ENCODE peak calls at places on chromosome 11, in seven cellular contexts. One of them, this sample, is unnamed.

GRCh38 chr11:45025716-45026492 is 75.2 kb upstream of the TP53I11 start:
- DNase-seq in brain microvascular endothelial cell: no peak
- DNase-seq in upper lobe of right lung: no peak
- DNase-seq in A673: no peak
- DNase-seq in bronchial epithelial cell: no peak
- DNase-seq in progenitor cell of endocrine pancreas: no peak
- DNase-seq in BE2C: peak; percentile 68
- DNase-seq in this sample: no peak

GRCh38 chr11:65127473-65128181 is 5.5 kb downstream of the MRPL49 start:
- DNase-seq in brain microvascular endothelial cell: no peak
- DNase-seq in upper lobe of right lung: no peak
- DNase-seq in A673: no peak
- DNase-seq in bronchial epithelial cell: no peak
- DNase-seq in progenitor cell of endocrine pancreas: no peak
- DNase-seq in BE2C: no peak
- DNase-seq in this sample: no peak

GRCh38 chr11:83671295-83671694 is 385.1 kb upstream of the CCDC90B start:
- DNase-seq in brain microvascular endothelial cell: no peak
- DNase-seq in upper lobe of right lung: no peak
- DNase-seq in A673: no peak
- DNase-seq in bronchial epithelial cell: no peak
- DNase-seq in progenitor cell of endocrine pancreas: no peak
- DNase-seq in BE2C: no peak
- DNase-seq in this sample: no peak

GRCh38 chr11:34652191-34652958 is 31.5 kb downstream of the EHF start:
- DNase-seq in brain microvascular endothelial cell: no peak
- DNase-seq in upper lobe of right lung: no peak
- DNase-seq in A673: no peak
- DNase-seq in bronchial epithelial cell: peak; percentile 58
- DNase-seq in progenitor cell of endocrine pancreas: no peak
- DNase-seq in BE2C: no peak
- DNase-seq in this sample: no peak

GRCh38 chr11:32960553-32961164 is 55.0 kb upstream of the DEPDC7 start:
- DNase-seq in brain microvascular endothelial cell: no peak
- DNase-seq in upper lobe of right lung: no peak
- DNase-seq in A673: peak; percentile 87
- DNase-seq in bronchial epithelial cell: peak; percentile 61
- DNase-seq in progenitor cell of endocrine pancreas: no peak
- DNase-seq in BE2C: no peak
- DNase-seq in this sample: no peak

GRCh38 chr11:79906189-79906588 is 465.4 kb upstream of the TENM4 start:
- DNase-seq in brain microvascular endothelial cell: no peak
- DNase-seq in upper lobe of right lung: no peak
- DNase-seq in A673: no peak
- DNase-seq in bronchial epithelial cell: no peak
- DNase-seq in progenitor cell of endocrine pancreas: no peak
- DNase-seq in BE2C: no peak
- DNase-seq in this sample: no peak

GRCh38 chr11:74895340-74896116 is 53.4 kb downstream of the XRRA1 start:
- DNase-seq in brain microvascular endothelial cell: no peak
- DNase-seq in upper lobe of right lung: no peak
- DNase-seq in A673: no peak
- DNase-seq in bronchial epithelial cell: no peak
- DNase-seq in progenitor cell of endocrine pancreas: no peak
- DNase-seq in BE2C: no peak
- DNase-seq in this sample: no peak

GRCh38 chr11:22666320-22666699 is at the start of gene GAS2:
- DNase-seq in brain microvascular endothelial cell: no peak
- DNase-seq in upper lobe of right lung: no peak
- DNase-seq in A673: no peak
- DNase-seq in bronchial epithelial cell: no peak
- DNase-seq in progenitor cell of endocrine pancreas: no peak
- DNase-seq in BE2C: no peak
- DNase-seq in this sample: no peak

GRCh38 chr11:128848815-128849455 is 18.2 kb downstream of the KCNJ1 start:
- DNase-seq in brain microvascular endothelial cell: peak; percentile 57
- DNase-seq in upper lobe of right lung: peak; percentile 77
- DNase-seq in A673: peak; percentile 77
- DNase-seq in bronchial epithelial cell: no peak
- DNase-seq in progenitor cell of endocrine pancreas: peak; percentile 44
- DNase-seq in BE2C: peak; percentile 70
- DNase-seq in this sample: peak; percentile 47

GRCh38 chr11:75536786-75537629 is 11.3 kb upstream of the GDPD5 start:
- DNase-seq in brain microvascular endothelial cell: no peak
- DNase-seq in upper lobe of right lung: no peak
- DNase-seq in A673: no peak
- DNase-seq in bronchial epithelial cell: peak; percentile 88
- DNase-seq in progenitor cell of endocrine pancreas: no peak
- DNase-seq in BE2C: no peak
- DNase-seq in this sample: no peak

GRCh38 chr11:132844956-132845355 is 687.3 kb downstream of the OPCML start:
- DNase-seq in brain microvascular endothelial cell: peak; percentile 91
- DNase-seq in upper lobe of right lung: no peak
- DNase-seq in A673: peak; percentile 60
- DNase-seq in bronchial epithelial cell: peak; percentile 82
- DNase-seq in progenitor cell of endocrine pancreas: no peak
- DNase-seq in BE2C: no peak
- DNase-seq in this sample: no peak

GRCh38 chr11:1516273-1517067 is 29.9 kb upstream of the MOB2 start:
- DNase-seq in brain microvascular endothelial cell: peak; percentile 33
- DNase-seq in upper lobe of right lung: no peak
- DNase-seq in A673: no peak
- DNase-seq in bronchial epithelial cell: no peak
- DNase-seq in progenitor cell of endocrine pancreas: no peak
- DNase-seq in BE2C: no peak
- DNase-seq in this sample: no peak

GRCh38 chr11:2314525-2315394 is 12.9 kb downstream of the TSPAN32 start:
- DNase-seq in brain microvascular endothelial cell: peak; percentile 19
- DNase-seq in upper lobe of right lung: peak; percentile 83
- DNase-seq in A673: peak; percentile 81
- DNase-seq in bronchial epithelial cell: no peak
- DNase-seq in progenitor cell of endocrine pancreas: no peak
- DNase-seq in BE2C: peak; percentile 93
- DNase-seq in this sample: peak; percentile 76

GRCh38 chr11:1293619-1294015 is 15.8 kb downstream of the TOLLIP start:
- DNase-seq in brain microvascular endothelial cell: no peak
- DNase-seq in upper lobe of right lung: peak; percentile 66
- DNase-seq in A673: no peak
- DNase-seq in bronchial epithelial cell: no peak
- DNase-seq in progenitor cell of endocrine pancreas: no peak
- DNase-seq in BE2C: no peak
- DNase-seq in this sample: no peak

GRCh38 chr11:33157103-33158027 is 3.9 kb downstream of the CSTF3 start:
- DNase-seq in brain microvascular endothelial cell: no peak
- DNase-seq in upper lobe of right lung: no peak
- DNase-seq in A673: no peak
- DNase-seq in bronchial epithelial cell: no peak
- DNase-seq in progenitor cell of endocrine pancreas: no peak
- DNase-seq in BE2C: no peak
- DNase-seq in this sample: no peak

GRCh38 chr11:58596621-58597020 is 17.8 kb downstream of the ZFP91 start:
- DNase-seq in brain microvascular endothelial cell: no peak
- DNase-seq in upper lobe of right lung: no peak
- DNase-seq in A673: peak; percentile 22
- DNase-seq in bronchial epithelial cell: no peak
- DNase-seq in progenitor cell of endocrine pancreas: no peak
- DNase-seq in BE2C: no peak
- DNase-seq in this sample: no peak

GRCh38 chr11:1548221-1549070 is 23.6 kb downstream of the DUSP8 start:
- DNase-seq in brain microvascular endothelial cell: peak; percentile 43
- DNase-seq in upper lobe of right lung: peak; percentile 89
- DNase-seq in A673: no peak
- DNase-seq in bronchial epithelial cell: peak; percentile 36
- DNase-seq in progenitor cell of endocrine pancreas: no peak
- DNase-seq in BE2C: no peak
- DNase-seq in this sample: no peak

GRCh38 chr11:33463059-33463458 is 205.9 kb downstream of the HIPK3 start:
- DNase-seq in brain microvascular endothelial cell: peak; percentile 59
- DNase-seq in upper lobe of right lung: no peak
- DNase-seq in A673: no peak
- DNase-seq in bronchial epithelial cell: peak; percentile 42
- DNase-seq in progenitor cell of endocrine pancreas: no peak
- DNase-seq in BE2C: no peak
- DNase-seq in this sample: no peak

GRCh38 chr11:129853508-129854228 is 38.0 kb downstream of the TMEM45B start:
- DNase-seq in brain microvascular endothelial cell: no peak
- DNase-seq in upper lobe of right lung: peak; percentile 80
- DNase-seq in A673: peak; percentile 26
- DNase-seq in bronchial epithelial cell: peak; percentile 92
- DNase-seq in progenitor cell of endocrine pancreas: no peak
- DNase-seq in BE2C: no peak
- DNase-seq in this sample: no peak

GRCh38 chr11:86183694-86184093 is 60.9 kb upstream of the EED start:
- DNase-seq in brain microvascular endothelial cell: peak; percentile 63
- DNase-seq in upper lobe of right lung: no peak
- DNase-seq in A673: no peak
- DNase-seq in bronchial epithelial cell: peak; percentile 78
- DNase-seq in progenitor cell of endocrine pancreas: no peak
- DNase-seq in BE2C: no peak
- DNase-seq in this sample: no peak

GRCh38 chr11:15236514-15236913 is 121.8 kb downstream of the INSC start:
- DNase-seq in brain microvascular endothelial cell: no peak
- DNase-seq in upper lobe of right lung: no peak
- DNase-seq in A673: no peak
- DNase-seq in bronchial epithelial cell: no peak
- DNase-seq in progenitor cell of endocrine pancreas: no peak
- DNase-seq in BE2C: no peak
- DNase-seq in this sample: no peak

GRCh38 chr11:106022795-106023275 is 795 bp upstream of the MSANTD4 start:
- DNase-seq in brain microvascular endothelial cell: no peak
- DNase-seq in upper lobe of right lung: no peak
- DNase-seq in A673: no peak
- DNase-seq in bronchial epithelial cell: no peak
- DNase-seq in progenitor cell of endocrine pancreas: no peak
- DNase-seq in BE2C: no peak
- DNase-seq in this sample: no peak

GRCh38 chr11:94760296-94760695 is 7.9 kb upstream of the AMOTL1 start:
- DNase-seq in brain microvascular endothelial cell: no peak
- DNase-seq in upper lobe of right lung: no peak
- DNase-seq in A673: no peak
- DNase-seq in bronchial epithelial cell: no peak
- DNase-seq in progenitor cell of endocrine pancreas: no peak
- DNase-seq in BE2C: no peak
- DNase-seq in this sample: no peak

GRCh38 chr11:71454470-71455113 is 1.6 kb downstream of the NADSYN1 start:
- DNase-seq in brain microvascular endothelial cell: no peak
- DNase-seq in upper lobe of right lung: no peak
- DNase-seq in A673: no peak
- DNase-seq in bronchial epithelial cell: peak; percentile 59
- DNase-seq in progenitor cell of endocrine pancreas: no peak
- DNase-seq in BE2C: no peak
- DNase-seq in this sample: no peak

GRCh38 chr11:114060402-114061052 is 1.0 kb downstream of the ZBTB16 start:
- DNase-seq in brain microvascular endothelial cell: no peak
- DNase-seq in upper lobe of right lung: peak; percentile 76
- DNase-seq in A673: peak; percentile 62
- DNase-seq in bronchial epithelial cell: no peak
- DNase-seq in progenitor cell of endocrine pancreas: peak; percentile 40
- DNase-seq in BE2C: no peak
- DNase-seq in this sample: no peak

GRCh38 chr11:34916810-34917780 is 677 bp downstream of the PDHX start:
- DNase-seq in brain microvascular endothelial cell: peak; percentile 35
- DNase-seq in upper lobe of right lung: no peak
- DNase-seq in A673: peak; percentile 47
- DNase-seq in bronchial epithelial cell: peak; percentile 41
- DNase-seq in progenitor cell of endocrine pancreas: no peak
- DNase-seq in BE2C: no peak
- DNase-seq in this sample: no peak

GRCh38 chr11:63023851-63024648 is 8.4 kb upstream of the SLC22A8 start:
- DNase-seq in brain microvascular endothelial cell: peak; percentile 80
- DNase-seq in upper lobe of right lung: peak; percentile 91
- DNase-seq in A673: peak; percentile 91
- DNase-seq in bronchial epithelial cell: peak; percentile 39
- DNase-seq in progenitor cell of endocrine pancreas: peak; percentile 84
- DNase-seq in BE2C: peak; percentile 83
- DNase-seq in this sample: peak; percentile 99
- TF ChIP-seq CTCF in brain microvascular endothelial cell: peak; percentile 100
- TF ChIP-seq CTCF in upper lobe of right lung: peak; percentile 100
- TF ChIP-seq CTCF in A673: peak; percentile 100
- TF ChIP-seq CTCF in bronchial epithelial cell: peak; percentile 92
- TF ChIP-seq CTCF in progenitor cell of endocrine pancreas: peak; percentile 99
- TF ChIP-seq CTCF in BE2C: peak; percentile 92
- TF ChIP-seq CTCF in this sample: no peak

GRCh38 chr11:11895672-11896071 is 53.9 kb downstream of the USP47 start:
- DNase-seq in brain microvascular endothelial cell: no peak
- DNase-seq in upper lobe of right lung: no peak
- DNase-seq in A673: peak; percentile 17
- DNase-seq in bronchial epithelial cell: peak; percentile 20
- DNase-seq in progenitor cell of endocrine pancreas: no peak
- DNase-seq in BE2C: no peak
- DNase-seq in this sample: no peak
- TF ChIP-seq CTCF in brain microvascular endothelial cell: peak; percentile 14
- TF ChIP-seq CTCF in upper lobe of right lung: no peak
- TF ChIP-seq CTCF in A673: peak; percentile 33
- TF ChIP-seq CTCF in bronchial epithelial cell: no peak
- TF ChIP-seq CTCF in progenitor cell of endocrine pancreas: no peak
- TF ChIP-seq CTCF in BE2C: peak; percentile 12
- TF ChIP-seq CTCF in this sample: no peak

DNA sequence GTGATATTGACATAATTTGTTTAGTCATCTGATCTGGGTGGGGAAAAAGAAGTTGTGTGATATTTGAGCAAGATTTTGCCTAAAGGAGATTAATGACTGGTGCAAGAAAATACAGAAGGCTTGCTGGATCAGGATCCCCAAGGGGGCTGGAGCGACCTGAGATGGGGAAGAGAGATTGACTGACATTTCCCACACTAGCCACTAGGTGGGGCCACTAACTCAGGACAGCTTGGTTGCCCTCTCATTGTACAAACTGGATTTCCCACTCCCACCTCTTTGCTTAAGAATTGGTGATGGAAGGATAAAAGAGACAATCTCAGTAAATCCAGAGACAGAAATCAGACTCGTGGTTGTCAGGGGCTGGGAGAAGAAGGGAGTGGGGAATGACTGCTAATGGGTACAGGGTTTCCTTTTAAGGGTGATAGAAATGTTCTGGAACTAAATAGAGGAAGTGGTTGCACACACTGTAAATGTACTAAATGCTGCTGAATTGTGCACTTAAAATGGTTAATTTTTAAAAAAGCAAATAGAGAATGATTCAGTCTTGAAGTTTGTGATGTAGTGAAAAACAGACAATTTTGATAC is 50.7 kb downstream of the CTTN start:
- DNase-seq in brain microvascular endothelial cell: no peak
- DNase-seq in upper lobe of right lung: no peak
- DNase-seq in A673: peak; percentile 24
- DNase-seq in bronchial epithelial cell: no peak
- DNase-seq in progenitor cell of endocrine pancreas: no peak
- DNase-seq in BE2C: no peak
- DNase-seq in this sample: no peak
- TF ChIP-seq CTCF in brain microvascular endothelial cell: peak; percentile 70
- TF ChIP-seq CTCF in upper lobe of right lung: peak; percentile 31
- TF ChIP-seq CTCF in A673: peak; percentile 60
- TF ChIP-seq CTCF in bronchial epithelial cell: peak; percentile 53
- TF ChIP-seq CTCF in progenitor cell of endocrine pancreas: peak; percentile 54
- TF ChIP-seq CTCF in BE2C: peak; percentile 85
- TF ChIP-seq CTCF in this sample: no peak

DNA sequence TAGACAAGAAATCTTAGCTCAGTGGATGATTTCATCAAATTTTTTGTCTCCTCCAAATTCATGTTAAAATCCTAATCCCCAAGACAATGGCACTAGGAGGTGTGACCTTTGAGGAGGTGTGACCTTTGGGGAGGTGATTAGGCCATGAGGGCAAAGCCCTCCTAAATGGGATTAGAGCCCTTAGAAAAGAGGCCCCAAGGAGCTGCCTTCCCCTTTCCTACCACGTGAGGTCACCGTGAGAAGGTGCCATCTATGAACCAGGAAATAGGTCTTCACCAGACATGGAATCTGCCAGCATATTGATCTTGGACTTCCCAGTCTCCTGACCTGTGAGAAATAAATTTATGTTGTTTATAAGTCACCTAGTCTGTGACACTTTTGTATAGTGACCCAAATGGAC is 138.7 kb downstream of the TRIM29 start:
- DNase-seq in brain microvascular endothelial cell: no peak
- DNase-seq in upper lobe of right lung: no peak
- DNase-seq in A673: peak; percentile 17
- DNase-seq in bronchial epithelial cell: peak; percentile 21
- DNase-seq in progenitor cell of endocrine pancreas: no peak
- DNase-seq in BE2C: no peak
- DNase-seq in this sample: no peak
- TF ChIP-seq CTCF in brain microvascular endothelial cell: peak; percentile 22
- TF ChIP-seq CTCF in upper lobe of right lung: no peak
- TF ChIP-seq CTCF in A673: peak; percentile 38
- TF ChIP-seq CTCF in bronchial epithelial cell: peak; percentile 34
- TF ChIP-seq CTCF in progenitor cell of endocrine pancreas: no peak
- TF ChIP-seq CTCF in BE2C: peak; percentile 49
- TF ChIP-seq CTCF in this sample: no peak